ENCODE peak calls at places on chromosomes 6 and 20, in seven cellular contexts. H, O, V, G, Y, F and J are unnamed samples.
A peak's percentile ranks its signal among the peaks of the same experiment; 100 is the strongest.

GRCh38 chr6:132143258-132143657 is 192.1 kb upstream of the CCN2 start:
- DNase-seq in H (no peak), O (no peak), V (no peak), G (no peak), Y (no peak), F (no peak), J (no peak)

GRCh38 chr6:106084973-106085686 is 1.0 kb upstream of the PRDM1 start:
- DNase-seq in H (peak; percentile 71), O (no peak), V (no peak), G (peak; percentile 80), Y (peak; percentile 68), F (no peak), J (no peak)

GRCh38 chr6:1624071-1624847 is 14.5 kb downstream of the FOXC1 start:
- DNase-seq in H (peak; percentile 30), O (no peak), V (no peak), G (no peak), Y (no peak), F (no peak), J (peak; percentile 69)

GRCh38 chr6:14721103-14721758 is 524.6 kb upstream of the JARID2 start:
- DNase-seq in H (no peak), O (no peak), V (no peak), G (peak; percentile 70), Y (peak; percentile 49), F (peak; percentile 69), J (no peak)

GRCh38 chr6:3822747-3823445 is 26.3 kb upstream of the FAM50B start:
- DNase-seq in H (no peak), O (no peak), V (no peak), G (no peak), Y (no peak), F (peak; percentile 96), J (no peak)

GRCh38 chr6:128150376-128150775 is 249.5 kb upstream of the THEMIS start:
- DNase-seq in H (no peak), O (no peak), V (no peak), G (no peak), Y (no peak), F (no peak), J (no peak)

GRCh38 chr6:30931272-30931671 is 698 bp downstream of the SFTA2 start:
- DNase-seq in H (no peak), O (no peak), V (no peak), G (no peak), Y (no peak), F (no peak), J (no peak)

GRCh38 chr6:167781066-167781767 is 45.5 kb upstream of the AFDN start:
- DNase-seq in H (no peak), O (no peak), V (no peak), G (no peak), Y (no peak), F (no peak), J (no peak)

GRCh38 chr6:144284753-144285547 is at the start of gene UTRN:
- DNase-seq in H (peak; percentile 94), O (peak; percentile 88), V (peak; percentile 88), G (peak; percentile 90), Y (peak; percentile 79), F (peak; percentile 63), J (no peak)

GRCh38 chr6:79601020-79601609 is 30.0 kb upstream of the SH3BGRL2 start:
- DNase-seq in H (no peak), O (no peak), V (no peak), G (peak; percentile 85), Y (peak; percentile 88), F (no peak), J (no peak)

GRCh38 chr6:71298459-71298858 is 9.8 kb downstream of the OGFRL1 start:
- DNase-seq in H (peak; percentile 67), O (no peak), V (no peak), G (no peak), Y (no peak), F (no peak), J (no peak)

GRCh38 chr20:6008254-6008653 is 45.6 kb downstream of the LRRN4 start:
- DNase-seq in H (no peak), O (no peak), V (no peak), G (peak; percentile 94), Y (peak; percentile 92), F (peak; percentile 82), J (no peak)

DNA sequence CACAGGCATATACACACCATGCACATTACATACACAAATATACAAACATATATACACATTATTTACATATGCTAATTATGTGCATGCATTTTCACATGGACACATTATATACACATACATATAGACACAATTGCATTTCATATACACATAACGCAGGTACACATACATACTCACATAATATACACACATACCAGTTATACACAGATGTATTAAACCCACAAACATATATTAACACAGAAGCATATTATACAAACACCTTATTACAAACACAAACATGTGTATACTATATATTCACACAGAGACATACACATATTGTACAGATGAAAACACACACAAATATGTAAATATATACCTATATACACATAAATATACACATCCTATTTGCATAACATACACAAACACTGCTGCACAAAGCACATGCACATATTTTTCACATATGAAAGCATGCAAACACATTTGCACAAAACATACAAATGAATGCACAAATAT is 140.2 kb downstream of the VEGFA start:
- DNase-seq in H (no peak), O (no peak), V (no peak), G (no peak), Y (no peak), F (no peak), J (no peak)
- H4K8ac ChIP-seq in H (no peak overlapping the region), O (no peak overlapping the region), V (no peak overlapping the region), G (no peak overlapping the region), Y (no peak overlapping the region), F (no peak overlapping the region), J (no peak overlapping the region)

GRCh38 chr6:10877012-10877411 is 4.8 kb downstream of the GCM2 start:
- DNase-seq in H (no peak), O (no peak), V (no peak), G (no peak), Y (no peak), F (no peak), J (no peak)
- H4K8ac ChIP-seq in H (no peak overlapping the region), O (no peak overlapping the region), V (no peak overlapping the region), G (no peak overlapping the region), Y (no peak overlapping the region), F (no peak overlapping the region), J (peak overlapping the region; percentile 71)

GRCh38 chr20:295804-296203 is 1.6 kb upstream of the ZCCHC3 start:
- DNase-seq in H (peak; percentile 55), O (no peak), V (no peak), G (no peak), Y (no peak), F (no peak), J (no peak)
- H4K8ac ChIP-seq in H (no peak overlapping the region), O (no peak overlapping the region), V (no peak overlapping the region), G (no peak overlapping the region), Y (no peak overlapping the region), F (no peak overlapping the region), J (no peak overlapping the region)

GRCh38 chr20:34037121-34037520 is 43.4 kb downstream of the RALY start:
- DNase-seq in H (peak; percentile 48), O (no peak), V (no peak), G (no peak), Y (no peak), F (no peak), J (no peak)

GRCh38 chr20:34037767-34038166 is 44.1 kb downstream of the RALY start:
- DNase-seq in H (no peak), O (no peak), V (no peak), G (peak; percentile 13), Y (peak; percentile 77), F (no peak), J (no peak)

GRCh38 chr20:34030453-34030852 is 36.7 kb downstream of the RALY start:
- DNase-seq in H (no peak), O (no peak), V (no peak), G (no peak), Y (no peak), F (no peak), J (no peak)

GRCh38 chr20:34029415-34029814 is 35.7 kb downstream of the RALY start:
- DNase-seq in H (no peak), O (no peak), V (no peak), G (no peak), Y (no peak), F (no peak), J (no peak)

DNA sequence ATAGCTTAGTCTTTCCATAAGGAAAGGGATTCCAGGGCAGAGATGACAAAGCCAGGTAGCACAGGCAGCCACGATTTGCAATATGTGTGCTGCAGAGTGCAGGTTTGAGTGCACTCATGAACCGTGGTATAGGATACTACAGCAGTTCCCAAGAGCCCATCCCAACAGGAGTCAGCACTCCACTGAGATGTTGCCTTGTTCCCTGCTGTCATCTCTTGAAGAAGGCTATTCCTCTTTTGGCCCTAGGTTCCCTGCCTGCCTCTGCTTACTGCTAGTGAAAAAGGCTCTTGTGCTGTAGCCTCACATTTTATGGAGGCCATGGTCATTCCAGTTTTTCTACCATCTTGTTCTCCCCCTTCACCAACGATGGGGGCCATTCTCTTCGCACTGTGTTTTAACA is 40.2 kb downstream of the RALY start:
- DNase-seq in H (no peak), O (no peak), V (no peak), G (no peak), Y (no peak), F (no peak), J (no peak)
- H4K8ac ChIP-seq in H (no peak overlapping the region), O (no peak overlapping the region), V (no peak overlapping the region), G (no peak overlapping the region), Y (no peak overlapping the region), F (no peak overlapping the region), J (no peak overlapping the region)

GRCh38 chr20:55354700-55355099 is 650.6 kb downstream of the CBLN4 start:
- DNase-seq in H (peak; percentile 28), O (no peak), V (no peak), G (no peak), Y (no peak), F (no peak), J (no peak)
- H4K8ac ChIP-seq in H (no peak overlapping the region), O (no peak overlapping the region), V (no peak overlapping the region), G (no peak overlapping the region), Y (no peak overlapping the region), F (no peak overlapping the region), J (peak overlapping the region; percentile 69)